ENCODE peak calls at places on chromosomes 5 and 9, in four cellular contexts. One of them, this sample, is unnamed.

GRCh38 chr9:76401580-76402354 is 7.5 kb upstream of the RFK start:
- DNase-seq in NCI-H345: no peak
- DNase-seq in HS-5: no peak
- DNase-seq in AG08396: no peak
- DNase-seq in this sample: no peak

GRCh38 chr5:114678778-114679177 is 316.9 kb downstream of the KCNN2 start:
- DNase-seq in NCI-H345: no peak
- DNase-seq in HS-5: no peak
- DNase-seq in AG08396: no peak
- DNase-seq in this sample: no peak

GRCh38 chr5:11595045-11595444 is 309.2 kb downstream of the CTNND2 start:
- DNase-seq in NCI-H345: no peak
- DNase-seq in HS-5: no peak
- DNase-seq in AG08396: no peak
- DNase-seq in this sample: no peak

GRCh38 chr5:482506-482905 is 39.5 kb downstream of the EXOC3 start:
- DNase-seq in NCI-H345: no peak
- DNase-seq in HS-5: no peak
- DNase-seq in AG08396: no peak
- DNase-seq in this sample: no peak

GRCh38 chr5:144187699-144188294 is 17.1 kb downstream of the KCTD16 start:
- DNase-seq in NCI-H345: peak; percentile 19
- DNase-seq in HS-5: peak; percentile 80
- DNase-seq in AG08396: peak; percentile 63
- DNase-seq in this sample: peak; percentile 41

GRCh38 chr9:125984461-125984860 is 237.3 kb downstream of the PBX3 start:
- DNase-seq in NCI-H345: no peak
- DNase-seq in HS-5: no peak
- DNase-seq in AG08396: no peak
- DNase-seq in this sample: no peak

GRCh38 chr9:82498918-82499317 is 510.3 kb downstream of the SPATA31D1 start:
- DNase-seq in NCI-H345: no peak
- DNase-seq in HS-5: no peak
- DNase-seq in AG08396: no peak
- DNase-seq in this sample: no peak

GRCh38 chr5:95590880-95591279 is 29.0 kb upstream of the GPR150 start:
- DNase-seq in NCI-H345: no peak
- DNase-seq in HS-5: no peak
- DNase-seq in AG08396: no peak
- DNase-seq in this sample: no peak

GRCh38 chr9:237858-238345 is 23.2 kb downstream of the DOCK8 start:
- DNase-seq in NCI-H345: no peak
- DNase-seq in HS-5: no peak
- DNase-seq in AG08396: no peak
- DNase-seq in this sample: no peak

GRCh38 chr5:158759276-158759675 is 340.4 kb downstream of the EBF1 start:
- DNase-seq in NCI-H345: no peak
- DNase-seq in HS-5: no peak
- DNase-seq in AG08396: no peak
- DNase-seq in this sample: no peak

GRCh38 chr5:107011530-107012115 is 659.1 kb downstream of the EFNA5 start:
- DNase-seq in NCI-H345: no peak
- DNase-seq in HS-5: no peak
- DNase-seq in AG08396: no peak
- DNase-seq in this sample: no peak

GRCh38 chr5:98713027-98713426 is 60.4 kb upstream of the RGMB start:
- DNase-seq in NCI-H345: no peak
- DNase-seq in HS-5: peak; percentile 54
- DNase-seq in AG08396: no peak
- DNase-seq in this sample: no peak